ENCODE peak calls at places on chromosomes 16 and 17, in five cellular contexts. U, H, C, E and R are unnamed samples.

GRCh38 chr17:65472602-65473001 is 88.8 kb downstream of the AXIN2 start:
- DNase-seq in U (peak; percentile 73), H (no peak), C (no peak), E (no peak), R (no peak)

GRCh38 chr17:42275527-42276358 is 448 bp downstream of the STAT5B start:
- DNase-seq in U (no peak), H (peak; percentile 43), C (peak; percentile 51), E (no peak), R (peak; percentile 70)

GRCh38 chr17:14123579-14124278 is 54.4 kb downstream of the COX10 start:
- DNase-seq in U (no peak), H (no peak), C (no peak), E (no peak), R (no peak)

GRCh38 chr16:228917-229730 is at the start of gene LUC7L:
- DNase-seq in U (peak; percentile 96), H (peak; percentile 96), C (peak; percentile 91), E (peak; percentile 81), R (peak; percentile 90)

GRCh38 chr16:2470603-2471015 is 488 bp upstream of the NTN3 start:
- DNase-seq in U (no peak), H (no peak), C (no peak), E (no peak), R (no peak)

GRCh38 chr16:1706386-1707192 is 594 bp downstream of the MAPK8IP3 start:
- DNase-seq in U (peak; percentile 55), H (no peak), C (peak; percentile 53), E (no peak), R (peak; percentile 54)

GRCh38 chr16:305916-306315 is 23.0 kb downstream of the PDIA2 start:
- DNase-seq in U (peak; percentile 56), H (no peak), C (no peak), E (no peak), R (no peak)

GRCh38 chr16:17566075-17566474 is 95.3 kb upstream of the XYLT1 start:
- DNase-seq in U (no peak), H (no peak), C (no peak), E (no peak), R (no peak)

GRCh38 chr17:7119314-7119713 is 4.7 kb upstream of the ASGR2 start:
- DNase-seq in U (no peak), H (no peak), C (no peak), E (no peak), R (no peak)

GRCh38 chr17:36755586-36755985 is 154.2 kb downstream of the MRM1 start:
- DNase-seq in U (no peak), H (no peak), C (peak; percentile 35), E (no peak), R (no peak)

GRCh38 chr16:84357191-84357651 is 11.1 kb upstream of the ATP2C2 start:
- DNase-seq in U (no peak), H (peak; percentile 90), C (peak; percentile 6), E (no peak), R (no peak)

DNA sequence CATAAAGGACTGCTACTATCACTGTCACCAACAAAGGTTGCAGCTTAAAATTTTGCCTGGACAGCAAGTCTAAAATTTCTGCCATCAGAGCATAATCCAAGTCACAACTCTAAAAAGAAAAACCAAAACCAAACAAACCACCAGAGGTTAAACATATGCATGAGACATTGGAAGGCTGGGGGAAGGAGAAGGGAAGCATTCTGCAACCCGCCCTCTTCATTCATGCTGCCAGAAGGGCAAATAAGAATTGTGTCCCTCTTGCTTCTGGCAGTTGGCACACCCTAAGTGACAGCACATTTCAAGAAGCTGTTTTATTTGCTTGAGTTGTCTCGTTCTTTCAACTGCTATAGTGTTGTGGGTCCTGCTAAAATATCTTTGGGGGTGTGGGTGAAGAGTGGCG is 99.6 kb downstream of the SKAP1 start:
- DNase-seq in U (no peak), H (no peak), C (no peak), E (no peak), R (no peak)
- H3K27me3 ChIP-seq in U (peaks cover 10% of the 10 kb centered on the region), H (peaks cover 96% of the 10 kb centered on the region), C (peaks cover 24% of the 10 kb centered on the region), E (no peaks in the 10 kb centered on the region), R (no peaks in the 10 kb centered on the region)

GRCh38 chr17:39223907-39224777 is 1.6 kb downstream of the STAC2 start:
- DNase-seq in U (no peak), H (no peak), C (no peak), E (no peak), R (no peak)
- H3K4me3 ChIP-seq in U (no peak overlapping the region), H (no peak overlapping the region), C (no peak overlapping the region), E (peak overlapping the region; percentile 43), R (no peak overlapping the region)

GRCh38 chr16:8590811-8591210 is 500 bp upstream of the TMEM114 start:
- DNase-seq in U (no peak), H (no peak), C (no peak), E (no peak), R (no peak)

GRCh38 chr16:8589293-8590160 is 784 bp downstream of the TMEM114 start:
- DNase-seq in U (no peak), H (no peak), C (no peak), E (no peak), R (no peak)

GRCh38 chr16:8590161-8590688 is at the start of gene TMEM114:
- DNase-seq in U (no peak), H (no peak), C (no peak), E (no peak), R (no peak)

GRCh38 chr16:8588703-8589292 is 1.5 kb downstream of the TMEM114 start:
- DNase-seq in U (no peak), H (no peak), C (no peak), E (no peak), R (no peak)

GRCh38 chr16:8591451-8591850 is 1.1 kb upstream of the TMEM114 start:
- DNase-seq in U (no peak), H (no peak), C (no peak), E (no peak), R (no peak)
- H3K27me3 ChIP-seq in U (no peaks in the 10 kb centered on the region), H (peaks cover 29% of the 10 kb centered on the region), C (no peaks in the 10 kb centered on the region), E (peaks cover 8% of the 10 kb centered on the region), R (peaks cover 14% of the 10 kb centered on the region)

GRCh38 chr17:68289473-68289872 is 1.5 kb downstream of the SLC16A6 start:
- DNase-seq in U (no peak), H (no peak), C (no peak), E (no peak), R (no peak)

GRCh38 chr17:68288375-68288774 is 2.6 kb downstream of the SLC16A6 start:
- DNase-seq in U (no peak), H (no peak), C (no peak), E (no peak), R (no peak)

GRCh38 chr17:68289936-68290267 is 1.0 kb downstream of the SLC16A6 start:
- DNase-seq in U (no peak), H (no peak), C (no peak), E (no peak), R (no peak)

GRCh38 chr17:68290268-68290954 is 516 bp downstream of the SLC16A6 start:
- DNase-seq in U (peak; percentile 68), H (no peak), C (peak; percentile 87), E (peak; percentile 52), R (peak; percentile 82)

GRCh38 chr17:68288804-68289203 is 2.1 kb downstream of the SLC16A6 start:
- DNase-seq in U (no peak), H (no peak), C (no peak), E (no peak), R (no peak)
- H3K4me3 ChIP-seq in U (no peak overlapping the region), H (no peak overlapping the region), C (no peak overlapping the region), E (no peak overlapping the region), R (peak overlapping the region; percentile 86)

GRCh38 chr17:58233547-58233946 is 4.8 kb upstream of the LPO start:
- DNase-seq in U (no peak), H (no peak), C (no peak), E (no peak), R (no peak)
- H3K27me3 ChIP-seq in U (no peaks in the 10 kb centered on the region), H (peaks cover 67% of the 10 kb centered on the region), C (peaks cover 56% of the 10 kb centered on the region), E (no peaks in the 10 kb centered on the region), R (peaks cover 5% of the 10 kb centered on the region)

DNA sequence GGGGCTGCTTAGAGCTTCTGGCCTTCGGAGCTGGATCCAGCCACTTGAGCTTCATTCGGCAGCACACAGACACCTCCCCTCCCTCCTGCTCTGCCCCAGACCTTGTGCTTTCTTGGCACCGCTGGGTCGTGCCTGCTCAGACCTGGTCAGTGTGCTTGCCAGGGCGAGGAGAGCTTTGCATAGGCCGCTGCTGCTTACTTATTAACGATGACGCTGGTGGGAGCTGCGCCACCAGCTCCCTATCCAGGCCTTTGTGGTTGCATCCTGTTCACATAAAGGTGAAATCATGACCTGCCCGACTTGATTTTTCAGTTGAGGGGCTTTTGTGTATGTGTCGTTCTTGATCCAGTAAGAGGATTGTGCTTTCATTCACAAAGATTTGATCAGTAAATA is 101.1 kb downstream of the MSI2 start:
- DNase-seq in U (no peak), H (no peak), C (peak; percentile 31), E (no peak), R (no peak)
- H3K4me3 ChIP-seq in U (no peak overlapping the region), H (no peak overlapping the region), C (no peak overlapping the region), E (no peak overlapping the region), R (no peak overlapping the region)

DNA sequence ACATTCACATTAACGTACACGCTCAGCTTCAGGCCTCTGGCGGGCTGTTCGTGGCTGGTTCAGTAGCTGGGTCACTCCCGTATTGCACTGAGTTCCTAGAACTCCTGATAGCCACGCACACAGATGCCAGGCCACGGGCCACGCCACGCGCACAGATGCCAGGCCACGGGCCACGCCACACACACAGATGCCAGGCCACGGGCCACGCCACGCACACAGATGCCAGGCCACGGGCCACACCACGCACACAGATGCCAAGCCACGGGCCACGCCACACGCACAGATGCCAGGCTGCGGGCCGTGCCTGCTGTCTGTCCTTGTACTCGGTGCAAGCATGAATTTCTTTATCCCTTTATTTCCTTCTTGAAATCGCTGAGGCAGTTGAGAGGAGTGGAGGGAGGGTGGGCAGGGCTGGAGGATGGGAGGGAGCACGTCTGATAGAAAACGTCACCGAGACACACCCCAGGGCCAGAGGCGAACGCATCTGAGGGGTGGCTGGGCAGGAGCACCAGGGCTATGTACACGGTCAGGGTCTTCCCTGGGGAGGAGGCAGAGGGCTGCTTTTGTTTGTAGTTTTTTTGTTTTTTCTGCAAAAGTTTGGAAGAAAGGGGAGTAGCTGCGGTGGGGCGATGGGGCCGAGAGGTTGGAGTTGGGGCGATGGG is 8.6 kb upstream of the PABPN1L start:
- DNase-seq in U (no peak), H (no peak), C (no peak), E (no peak), R (no peak)
- H3K27me3 ChIP-seq in U (no peaks in the 10 kb centered on the region), H (peaks cover 82% of the 10 kb centered on the region), C (peaks cover 13% of the 10 kb centered on the region), E (peaks cover 6% of the 10 kb centered on the region), R (peaks cover 6% of the 10 kb centered on the region)

DNA sequence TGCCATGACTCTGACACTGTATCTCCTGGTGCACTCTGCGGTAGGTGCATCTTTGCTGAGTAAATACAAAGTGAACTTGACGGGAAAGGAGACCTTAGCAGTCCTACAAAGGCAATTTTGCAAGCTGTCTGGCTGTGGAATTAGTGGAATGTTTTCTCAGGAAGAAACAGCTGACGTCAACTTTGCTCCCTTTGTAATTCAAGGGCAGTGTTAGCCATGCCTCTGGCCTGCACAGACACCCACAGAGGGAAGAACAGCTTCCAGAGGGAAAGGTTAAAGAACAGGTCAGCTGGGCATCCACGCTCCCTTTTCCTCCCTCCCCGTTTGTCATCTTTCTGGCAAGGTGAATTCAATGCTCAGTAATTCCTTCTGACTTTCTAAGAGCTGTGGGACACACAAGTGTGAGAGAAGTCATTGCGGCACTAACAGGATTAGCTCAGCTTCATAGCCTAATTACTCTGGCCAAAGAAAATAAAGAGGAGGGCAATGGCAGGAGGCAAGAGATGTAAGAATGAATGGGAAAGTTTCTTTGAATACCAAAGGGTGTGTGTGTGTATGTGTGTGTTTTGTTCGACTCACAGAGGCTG is 476.9 kb upstream of the GOT2 start:
- DNase-seq in U (peak; percentile 64), H (peak; percentile 95), C (no peak), E (no peak), R (no peak)
- H3K4me3 ChIP-seq in U (no peak overlapping the region), H (peak overlapping the region; percentile 5), C (no peak overlapping the region), E (no peak overlapping the region), R (no peak overlapping the region)